ENCODE peak calls at places on chromosomes 2 and 18, in seven cellular contexts. One of them, this sample, is unnamed.

GRCh38 chr18:47480166-47480565 is 228.7 kb upstream of the SKOR2 start:
- DNase-seq in mucosa of gallbladder: no peak
- DNase-seq in RWPE1: no peak
- DNase-seq in ELR: no peak
- DNase-seq in A172: no peak
- DNase-seq in adrenal gland: no peak
- DNase-seq in T-helper 1 cell: no peak
- DNase-seq in this sample: no peak

GRCh38 chr2:152456262-152456661 is 121.3 kb downstream of the FMNL2 start:
- DNase-seq in mucosa of gallbladder: no peak
- DNase-seq in RWPE1: peak
- DNase-seq in ELR: peak
- DNase-seq in A172: peak
- DNase-seq in adrenal gland: no peak
- DNase-seq in T-helper 1 cell: no peak
- DNase-seq in this sample: no peak

GRCh38 chr2:219058541-219059374 is 2.0 kb downstream of the IHH start:
- DNase-seq in mucosa of gallbladder: peak
- DNase-seq in RWPE1: no peak
- DNase-seq in ELR: peak
- DNase-seq in A172: no peak
- DNase-seq in adrenal gland: peak
- DNase-seq in T-helper 1 cell: no peak
- DNase-seq in this sample: no peak

GRCh38 chr18:42268793-42269192 is 313.8 kb downstream of the PIK3C3 start:
- DNase-seq in mucosa of gallbladder: no peak
- DNase-seq in RWPE1: no peak
- DNase-seq in ELR: no peak
- DNase-seq in A172: peak
- DNase-seq in adrenal gland: no peak
- DNase-seq in T-helper 1 cell: no peak
- DNase-seq in this sample: no peak

GRCh38 chr18:37266290-37266689 is 299.3 kb downstream of the CELF4 start:
- DNase-seq in mucosa of gallbladder: no peak
- DNase-seq in RWPE1: no peak
- DNase-seq in ELR: no peak
- DNase-seq in A172: no peak
- DNase-seq in adrenal gland: no peak
- DNase-seq in T-helper 1 cell: no peak
- DNase-seq in this sample: no peak

GRCh38 chr2:239042551-239043320 is 194.9 kb downstream of the TWIST2 start:
- DNase-seq in mucosa of gallbladder: no peak
- DNase-seq in RWPE1: no peak
- DNase-seq in ELR: no peak
- DNase-seq in A172: no peak
- DNase-seq in adrenal gland: no peak
- DNase-seq in T-helper 1 cell: no peak
- DNase-seq in this sample: no peak

GRCh38 chr18:32299489-32299888 is 109.7 kb downstream of the MEP1B start:
- DNase-seq in mucosa of gallbladder: no peak
- DNase-seq in RWPE1: no peak
- DNase-seq in ELR: no peak
- DNase-seq in A172: no peak
- DNase-seq in adrenal gland: no peak
- DNase-seq in T-helper 1 cell: no peak
- DNase-seq in this sample: no peak

GRCh38 chr2:47819834-47820233 is 36.9 kb downstream of the MSH6 start:
- DNase-seq in mucosa of gallbladder: no peak
- DNase-seq in RWPE1: peak
- DNase-seq in ELR: peak
- DNase-seq in A172: peak
- DNase-seq in adrenal gland: no peak
- DNase-seq in T-helper 1 cell: no peak
- DNase-seq in this sample: no peak

GRCh38 chr2:10400978-10401951 is 46.9 kb downstream of the ODC1 start:
- DNase-seq in mucosa of gallbladder: no peak
- DNase-seq in RWPE1: no peak
- DNase-seq in ELR: no peak
- DNase-seq in A172: no peak
- DNase-seq in adrenal gland: no peak
- DNase-seq in T-helper 1 cell: no peak
- DNase-seq in this sample: no peak

GRCh38 chr2:91477731-91478672 is 2786.5 kb downstream of the RPIA start:
- DNase-seq in mucosa of gallbladder: no peak
- DNase-seq in RWPE1: peak
- DNase-seq in ELR: peak
- DNase-seq in A172: no peak
- DNase-seq in adrenal gland: no peak
- DNase-seq in T-helper 1 cell: peak
- DNase-seq in this sample: no peak

GRCh38 chr2:38301340-38301968 is 75.6 kb downstream of the ATL2 start:
- DNase-seq in mucosa of gallbladder: no peak
- DNase-seq in RWPE1: no peak
- DNase-seq in ELR: no peak
- DNase-seq in A172: no peak
- DNase-seq in adrenal gland: no peak
- DNase-seq in T-helper 1 cell: peak
- DNase-seq in this sample: no peak

GRCh38 chr2:67883316-67884080 is 179.3 kb downstream of the C1D start:
- DNase-seq in mucosa of gallbladder: no peak
- DNase-seq in RWPE1: no peak
- DNase-seq in ELR: no peak
- DNase-seq in A172: no peak
- DNase-seq in adrenal gland: no peak
- DNase-seq in T-helper 1 cell: no peak
- DNase-seq in this sample: no peak

GRCh38 chr2:8438476-8438875 is 243.4 kb upstream of the ID2 start:
- DNase-seq in mucosa of gallbladder: no peak
- DNase-seq in RWPE1: no peak
- DNase-seq in ELR: no peak
- DNase-seq in A172: no peak
- DNase-seq in adrenal gland: no peak
- DNase-seq in T-helper 1 cell: peak
- DNase-seq in this sample: no peak

GRCh38 chr2:11925295-11925694 is 178.9 kb downstream of the LPIN1 start:
- DNase-seq in mucosa of gallbladder: no peak
- DNase-seq in RWPE1: no peak
- DNase-seq in ELR: no peak
- DNase-seq in A172: no peak
- DNase-seq in adrenal gland: no peak
- DNase-seq in T-helper 1 cell: no peak
- DNase-seq in this sample: no peak

GRCh38 chr2:60476206-60476946 is 77.1 kb downstream of the BCL11A start:
- DNase-seq in mucosa of gallbladder: no peak
- DNase-seq in RWPE1: no peak
- DNase-seq in ELR: no peak
- DNase-seq in A172: no peak
- DNase-seq in adrenal gland: peak
- DNase-seq in T-helper 1 cell: no peak
- DNase-seq in this sample: no peak

GRCh38 chr2:164714471-164714870 is 93.2 kb upstream of the GRB14 start:
- DNase-seq in mucosa of gallbladder: no peak
- DNase-seq in RWPE1: no peak
- DNase-seq in ELR: no peak
- DNase-seq in A172: no peak
- DNase-seq in adrenal gland: no peak
- DNase-seq in T-helper 1 cell: no peak
- DNase-seq in this sample: no peak

This sample was measured in stimulated activated CD4-positive, alpha-beta T cell treated with anti-CD3 and anti-CD28 coated beads, TNF-alpha, amount 100 ng/mL, for 4 hours.